ENCODE peak calls at places on chromosomes 3 and 15, in seven cellular contexts. One of them, this sample, is unnamed.

GRCh38 chr15:65547841-65548240 is 17.6 kb downstream of the HACD3 start:
- DNase-seq in endothelial cell of umbilical vein: no peak
- DNase-seq in dorsolateral prefrontal cortex: no peak
- DNase-seq in cardiac muscle cell: no peak
- DNase-seq in A549: no peak
- DNase-seq in left ventricle myocardium inferior: no peak
- DNase-seq in foreskin fibroblast: no peak
- DNase-seq in this sample: no peak

GRCh38 chr3:105516972-105517371 is 150.3 kb downstream of the ALCAM start:
- DNase-seq in endothelial cell of umbilical vein: no peak
- DNase-seq in dorsolateral prefrontal cortex: no peak
- DNase-seq in cardiac muscle cell: peak; percentile 40
- DNase-seq in A549: no peak
- DNase-seq in left ventricle myocardium inferior: no peak
- DNase-seq in foreskin fibroblast: no peak
- DNase-seq in this sample: no peak

GRCh38 chr3:9248232-9249191 is 934 bp downstream of the SRGAP3 start:
- DNase-seq in endothelial cell of umbilical vein: no peak
- DNase-seq in dorsolateral prefrontal cortex: no peak
- DNase-seq in cardiac muscle cell: no peak
- DNase-seq in A549: no peak
- DNase-seq in left ventricle myocardium inferior: no peak
- DNase-seq in foreskin fibroblast: no peak
- DNase-seq in this sample: no peak

GRCh38 chr3:150504473-150504872 is 41.8 kb downstream of the SERP1 start:
- DNase-seq in endothelial cell of umbilical vein: peak; percentile 67
- DNase-seq in dorsolateral prefrontal cortex: no peak
- DNase-seq in cardiac muscle cell: no peak
- DNase-seq in A549: no peak
- DNase-seq in left ventricle myocardium inferior: no peak
- DNase-seq in foreskin fibroblast: no peak
- DNase-seq in this sample: no peak

GRCh38 chr15:76340198-76340801 is 3.7 kb downstream of the ISL2 start:
- DNase-seq in endothelial cell of umbilical vein: peak; percentile 67
- DNase-seq in dorsolateral prefrontal cortex: no peak
- DNase-seq in cardiac muscle cell: peak; percentile 49
- DNase-seq in A549: no peak
- DNase-seq in left ventricle myocardium inferior: no peak
- DNase-seq in foreskin fibroblast: peak; percentile 46
- DNase-seq in this sample: no peak

GRCh38 chr15:46213551-46213950 is 578.7 kb downstream of the SQOR start:
- DNase-seq in endothelial cell of umbilical vein: no peak
- DNase-seq in dorsolateral prefrontal cortex: no peak
- DNase-seq in cardiac muscle cell: no peak
- DNase-seq in A549: no peak
- DNase-seq in left ventricle myocardium inferior: no peak
- DNase-seq in foreskin fibroblast: no peak
- DNase-seq in this sample: no peak

GRCh38 chr3:16079519-16079918 is 95.0 kb upstream of the GALNT15 start:
- DNase-seq in endothelial cell of umbilical vein: peak; percentile 73
- DNase-seq in dorsolateral prefrontal cortex: no peak
- DNase-seq in cardiac muscle cell: no peak
- DNase-seq in A549: no peak
- DNase-seq in left ventricle myocardium inferior: no peak
- DNase-seq in foreskin fibroblast: no peak
- DNase-seq in this sample: no peak

GRCh38 chr15:52133510-52134220 is 21.1 kb upstream of the BCL2L10 start:
- DNase-seq in endothelial cell of umbilical vein: no peak
- DNase-seq in dorsolateral prefrontal cortex: no peak
- DNase-seq in cardiac muscle cell: no peak
- DNase-seq in A549: no peak
- DNase-seq in left ventricle myocardium inferior: no peak
- DNase-seq in foreskin fibroblast: no peak
- DNase-seq in this sample: no peak

GRCh38 chr3:66314455-66314854 is 93.7 kb downstream of the SLC25A26 start:
- DNase-seq in endothelial cell of umbilical vein: no peak
- DNase-seq in dorsolateral prefrontal cortex: no peak
- DNase-seq in cardiac muscle cell: no peak
- DNase-seq in A549: no peak
- DNase-seq in left ventricle myocardium inferior: no peak
- DNase-seq in foreskin fibroblast: no peak
- DNase-seq in this sample: no peak

GRCh38 chr3:30779686-30780287 is 114.7 kb downstream of the GADL1 start:
- DNase-seq in endothelial cell of umbilical vein: peak; percentile 26
- DNase-seq in dorsolateral prefrontal cortex: no peak
- DNase-seq in cardiac muscle cell: peak; percentile 41
- DNase-seq in A549: peak; percentile 31
- DNase-seq in left ventricle myocardium inferior: no peak
- DNase-seq in foreskin fibroblast: peak; percentile 32
- DNase-seq in this sample: no peak

GRCh38 chr3:125684199-125684598 is 88.9 kb upstream of the OSBPL11 start:
- DNase-seq in endothelial cell of umbilical vein: peak; percentile 3
- DNase-seq in dorsolateral prefrontal cortex: no peak
- DNase-seq in cardiac muscle cell: peak; percentile 71
- DNase-seq in A549: no peak
- DNase-seq in left ventricle myocardium inferior: no peak
- DNase-seq in foreskin fibroblast: no peak
- DNase-seq in this sample: no peak

GRCh38 chr15:86620113-86620512 is 540.4 kb downstream of the AGBL1 start:
- DNase-seq in endothelial cell of umbilical vein: no peak
- DNase-seq in dorsolateral prefrontal cortex: no peak
- DNase-seq in cardiac muscle cell: no peak
- DNase-seq in A549: no peak
- DNase-seq in left ventricle myocardium inferior: no peak
- DNase-seq in foreskin fibroblast: no peak
- DNase-seq in this sample: no peak

GRCh38 chr3:178850452-178851166 is 221.0 kb downstream of the ZMAT3 start:
- DNase-seq in endothelial cell of umbilical vein: no peak
- DNase-seq in dorsolateral prefrontal cortex: no peak
- DNase-seq in cardiac muscle cell: no peak
- DNase-seq in A549: no peak
- DNase-seq in left ventricle myocardium inferior: no peak
- DNase-seq in foreskin fibroblast: no peak
- DNase-seq in this sample: no peak

GRCh38 chr15:34047893-34048775 is 9.1 kb upstream of the AVEN start:
- DNase-seq in endothelial cell of umbilical vein: no peak
- DNase-seq in dorsolateral prefrontal cortex: no peak
- DNase-seq in cardiac muscle cell: no peak
- DNase-seq in A549: no peak
- DNase-seq in left ventricle myocardium inferior: no peak
- DNase-seq in foreskin fibroblast: no peak
- DNase-seq in this sample: no peak

GRCh38 chr15:28913171-28913765 is 27.5 kb downstream of the APBA2 start:
- DNase-seq in endothelial cell of umbilical vein: no peak
- DNase-seq in dorsolateral prefrontal cortex: no peak
- DNase-seq in cardiac muscle cell: no peak
- DNase-seq in A549: peak; percentile 24
- DNase-seq in left ventricle myocardium inferior: no peak
- DNase-seq in foreskin fibroblast: no peak
- DNase-seq in this sample: no peak

GRCh38 chr3:66485291-66485968 is 15.4 kb downstream of the LRIG1 start:
- DNase-seq in endothelial cell of umbilical vein: no peak
- DNase-seq in dorsolateral prefrontal cortex: peak; percentile 54
- DNase-seq in cardiac muscle cell: peak; percentile 47
- DNase-seq in A549: no peak
- DNase-seq in left ventricle myocardium inferior: no peak
- DNase-seq in foreskin fibroblast: peak; percentile 73
- DNase-seq in this sample: no peak

GRCh38 chr3:139099968-139100817 is 55.5 kb upstream of the PRR23C start:
- DNase-seq in endothelial cell of umbilical vein: no peak
- DNase-seq in dorsolateral prefrontal cortex: no peak
- DNase-seq in cardiac muscle cell: no peak
- DNase-seq in A549: no peak
- DNase-seq in left ventricle myocardium inferior: no peak
- DNase-seq in foreskin fibroblast: no peak
- DNase-seq in this sample: no peak

GRCh38 chr3:72189344-72189743 is 404.4 kb upstream of the PROK2 start:
- DNase-seq in endothelial cell of umbilical vein: no peak
- DNase-seq in dorsolateral prefrontal cortex: no peak
- DNase-seq in cardiac muscle cell: no peak
- DNase-seq in A549: no peak
- DNase-seq in left ventricle myocardium inferior: no peak
- DNase-seq in foreskin fibroblast: no peak
- DNase-seq in this sample: no peak

GRCh38 chr3:72185549-72186484 is 400.9 kb upstream of the PROK2 start:
- DNase-seq in endothelial cell of umbilical vein: peak; percentile 64
- DNase-seq in dorsolateral prefrontal cortex: no peak
- DNase-seq in cardiac muscle cell: no peak
- DNase-seq in A549: no peak
- DNase-seq in left ventricle myocardium inferior: no peak
- DNase-seq in foreskin fibroblast: peak; percentile 88
- DNase-seq in this sample: no peak

GRCh38 chr3:72186485-72186864 is 401.5 kb upstream of the PROK2 start:
- DNase-seq in endothelial cell of umbilical vein: peak; percentile 77
- DNase-seq in dorsolateral prefrontal cortex: no peak
- DNase-seq in cardiac muscle cell: no peak
- DNase-seq in A549: no peak
- DNase-seq in left ventricle myocardium inferior: no peak
- DNase-seq in foreskin fibroblast: peak; percentile 74
- DNase-seq in this sample: no peak

GRCh38 chr3:72190050-72190449 is 405.1 kb upstream of the PROK2 start:
- DNase-seq in endothelial cell of umbilical vein: no peak
- DNase-seq in dorsolateral prefrontal cortex: no peak
- DNase-seq in cardiac muscle cell: no peak
- DNase-seq in A549: no peak
- DNase-seq in left ventricle myocardium inferior: no peak
- DNase-seq in foreskin fibroblast: no peak
- DNase-seq in this sample: no peak

DNA sequence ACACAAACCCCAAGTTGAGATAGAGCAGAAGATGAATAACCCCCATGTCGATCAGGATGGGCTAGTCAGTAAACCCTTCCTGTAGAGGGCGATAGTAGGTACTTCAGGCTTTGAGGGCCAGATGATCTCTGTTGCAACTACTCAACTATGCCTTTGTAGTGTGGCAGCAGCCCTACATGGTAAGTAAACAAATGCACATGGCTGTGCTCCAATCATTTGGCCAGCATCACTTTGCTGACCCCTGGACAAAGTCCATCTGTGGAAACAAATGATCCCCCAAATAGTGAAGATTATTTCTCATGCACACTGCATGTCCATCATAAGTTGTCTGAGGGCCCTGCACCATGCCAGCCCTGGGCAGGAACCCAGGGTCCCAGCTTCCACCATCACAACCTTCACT is 402.2 kb upstream of the PROK2 start:
- DNase-seq in endothelial cell of umbilical vein: no peak
- DNase-seq in dorsolateral prefrontal cortex: no peak
- DNase-seq in cardiac muscle cell: no peak
- DNase-seq in A549: no peak
- DNase-seq in left ventricle myocardium inferior: no peak
- DNase-seq in foreskin fibroblast: no peak
- DNase-seq in this sample: no peak
- TF ChIP-seq CTCF in endothelial cell of umbilical vein: no peak
- TF ChIP-seq CTCF in dorsolateral prefrontal cortex: no peak
- TF ChIP-seq CTCF in cardiac muscle cell: peak; percentile 23
- TF ChIP-seq CTCF in A549: no peak
- TF ChIP-seq CTCF in left ventricle myocardium inferior: no peak
- TF ChIP-seq CTCF in foreskin fibroblast: no peak
- TF ChIP-seq CTCF in this sample: no peak

GRCh38 chr15:58405865-58406264 is 25.9 kb upstream of the LIPC start:
- DNase-seq in endothelial cell of umbilical vein: no peak
- DNase-seq in dorsolateral prefrontal cortex: no peak
- DNase-seq in cardiac muscle cell: no peak
- DNase-seq in A549: no peak
- DNase-seq in left ventricle myocardium inferior: no peak
- DNase-seq in foreskin fibroblast: no peak
- DNase-seq in this sample: no peak
- TF ChIP-seq CTCF in endothelial cell of umbilical vein: no peak
- TF ChIP-seq CTCF in dorsolateral prefrontal cortex: no peak
- TF ChIP-seq CTCF in cardiac muscle cell: no peak
- TF ChIP-seq CTCF in A549: no peak
- TF ChIP-seq CTCF in left ventricle myocardium inferior: no peak
- TF ChIP-seq CTCF in foreskin fibroblast: no peak
- TF ChIP-seq CTCF in this sample: no peak

GRCh38 chr3:63969866-63970265 is 53.4 kb downstream of the PSMD6 start:
- DNase-seq in endothelial cell of umbilical vein: no peak
- DNase-seq in dorsolateral prefrontal cortex: no peak
- DNase-seq in cardiac muscle cell: no peak
- DNase-seq in A549: no peak
- DNase-seq in left ventricle myocardium inferior: no peak
- DNase-seq in foreskin fibroblast: no peak
- DNase-seq in this sample: no peak

GRCh38 chr3:63970596-63971468 is 52.5 kb downstream of the PSMD6 start:
- DNase-seq in endothelial cell of umbilical vein: no peak
- DNase-seq in dorsolateral prefrontal cortex: no peak
- DNase-seq in cardiac muscle cell: peak; percentile 28
- DNase-seq in A549: no peak
- DNase-seq in left ventricle myocardium inferior: no peak
- DNase-seq in foreskin fibroblast: no peak
- DNase-seq in this sample: no peak

GRCh38 chr3:63967675-63968611 is 55.4 kb downstream of the PSMD6 start:
- DNase-seq in endothelial cell of umbilical vein: peak; percentile 49
- DNase-seq in dorsolateral prefrontal cortex: no peak
- DNase-seq in cardiac muscle cell: peak; percentile 43
- DNase-seq in A549: no peak
- DNase-seq in left ventricle myocardium inferior: peak; percentile 30
- DNase-seq in foreskin fibroblast: no peak
- DNase-seq in this sample: no peak

GRCh38 chr3:63966871-63967270 is 54.7 kb upstream of the SCAANT1 start:
- DNase-seq in endothelial cell of umbilical vein: no peak
- DNase-seq in dorsolateral prefrontal cortex: no peak
- DNase-seq in cardiac muscle cell: no peak
- DNase-seq in A549: no peak
- DNase-seq in left ventricle myocardium inferior: no peak
- DNase-seq in foreskin fibroblast: no peak
- DNase-seq in this sample: no peak

DNA sequence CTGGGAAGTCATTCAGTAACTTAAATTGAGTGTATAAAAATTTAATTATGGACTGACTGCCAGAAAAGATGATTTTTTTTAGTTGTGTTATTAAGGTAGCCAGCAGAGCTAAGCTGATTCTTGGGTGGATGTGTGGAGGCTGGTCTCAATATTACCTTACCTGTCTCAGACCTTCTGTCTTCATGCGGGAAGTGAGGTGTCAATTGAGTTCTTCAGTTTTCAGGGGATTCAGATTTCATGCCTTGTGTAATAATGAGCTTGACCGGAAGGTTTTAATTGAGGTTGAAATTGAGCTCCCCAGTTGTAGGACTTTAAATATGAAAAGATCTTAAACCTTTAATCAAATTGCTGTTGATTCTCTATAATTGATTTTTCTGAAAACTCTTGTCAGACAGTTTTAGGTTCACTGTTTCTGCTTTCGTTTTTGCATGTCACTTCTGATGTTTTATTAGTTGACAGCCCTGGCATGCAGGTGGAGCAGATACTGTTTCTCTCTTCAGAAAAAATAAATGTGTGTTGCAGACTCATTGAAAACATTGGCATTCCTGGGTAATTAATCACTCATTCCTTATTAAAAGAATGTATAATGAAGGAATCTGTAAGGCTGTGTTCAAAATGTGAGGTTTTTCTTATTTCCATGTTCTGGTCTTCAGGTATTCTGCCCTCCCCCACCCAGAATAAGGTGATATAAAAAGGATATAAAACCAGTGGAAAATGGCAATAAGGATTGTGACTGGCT is 54.5 kb downstream of the PSMD6 start:
- DNase-seq in endothelial cell of umbilical vein: no peak
- DNase-seq in dorsolateral prefrontal cortex: no peak
- DNase-seq in cardiac muscle cell: no peak
- DNase-seq in A549: no peak
- DNase-seq in left ventricle myocardium inferior: no peak
- DNase-seq in foreskin fibroblast: no peak
- DNase-seq in this sample: no peak
- TF ChIP-seq CTCF in endothelial cell of umbilical vein: no peak
- TF ChIP-seq CTCF in dorsolateral prefrontal cortex: no peak
- TF ChIP-seq CTCF in cardiac muscle cell: no peak
- TF ChIP-seq CTCF in A549: no peak
- TF ChIP-seq CTCF in left ventricle myocardium inferior: no peak
- TF ChIP-seq CTCF in foreskin fibroblast: no peak
- TF ChIP-seq CTCF in this sample: no peak

GRCh38 chr3:78632925-78633324 is 1134.9 kb downstream of the ROBO1 start:
- DNase-seq in endothelial cell of umbilical vein: no peak
- DNase-seq in dorsolateral prefrontal cortex: no peak
- DNase-seq in cardiac muscle cell: no peak
- DNase-seq in A549: no peak
- DNase-seq in left ventricle myocardium inferior: no peak
- DNase-seq in foreskin fibroblast: no peak
- DNase-seq in this sample: no peak
- TF ChIP-seq CTCF in endothelial cell of umbilical vein: no peak
- TF ChIP-seq CTCF in dorsolateral prefrontal cortex: no peak
- TF ChIP-seq CTCF in cardiac muscle cell: no peak
- TF ChIP-seq CTCF in A549: no peak
- TF ChIP-seq CTCF in left ventricle myocardium inferior: no peak
- TF ChIP-seq CTCF in foreskin fibroblast: no peak
- TF ChIP-seq CTCF in this sample: no peak